ENCODE peak calls at places on chromosomes 16 and 17, in seven cellular contexts. F, O, X, L, C, Y and D are unnamed samples.

GRCh38 chr17:75323043-75323591 is 33.9 kb upstream of the SLC25A19 start:
- DNase-seq in O (peak), F (peak), C (no peak), Y (peak), L (peak), X (peak), D (peak)

GRCh38 chr17:16255481-16255901 is 38.5 kb downstream of the PIGL start:
- DNase-seq in L (no peak), C (no peak), Y (peak), O (no peak), X (no peak), F (no peak), D (no peak)

GRCh38 chr17:81652901-81653771 is 3.2 kb downstream of the PDE6G start:
- DNase-seq in C (peak), Y (no peak), L (no peak), O (no peak), F (no peak), X (no peak), D (no peak)

GRCh38 chr16:84519855-84520254 is 15.4 kb upstream of the MEAK7 start:
- DNase-seq in C (no peak), L (no peak), O (no peak), Y (no peak), X (no peak), F (no peak), D (no peak)

GRCh38 chr17:21132428-21132827 is 5.7 kb downstream of the DHRS7B start:
- DNase-seq in L (no peak), Y (no peak), X (no peak), F (no peak), O (no peak), C (no peak), D (no peak)

GRCh38 chr16:57092786-57093301 is 461 bp downstream of the CPNE2 start:
- DNase-seq in C (peak), X (no peak), Y (peak), F (no peak), L (no peak), O (peak), D (no peak)

GRCh38 chr16:71929048-71929447 is 33.7 kb downstream of the IST1 start:
- DNase-seq in C (no peak), Y (no peak), O (no peak), X (peak), L (no peak), F (no peak), D (peak)

GRCh38 chr17:299546-299945 is 53.1 kb downstream of the RPH3AL start:
- DNase-seq in Y (peak), C (no peak), O (no peak), F (no peak), X (no peak), L (no peak), D (no peak)

GRCh38 chr17:6492892-6493674 is 48.8 kb downstream of the PIMREG start:
- DNase-seq in Y (peak), O (no peak), F (peak), C (no peak), L (no peak), X (no peak), D (no peak)

GRCh38 chr17:17921192-17922082 is 50.8 kb downstream of the TOM1L2 start:
- DNase-seq in C (no peak), L (no peak), O (no peak), F (peak), Y (no peak), X (no peak), D (peak)

GRCh38 chr17:28384281-28385036 is 13.0 kb downstream of the SARM1 start:
- DNase-seq in X (no peak), Y (no peak), L (peak), O (peak), F (no peak), C (peak), D (no peak)

GRCh38 chr17:9307313-9307998 is 268.2 kb downstream of the STX8 start:
- DNase-seq in C (no peak), O (no peak), Y (no peak), L (no peak), X (no peak), F (no peak), D (no peak)

GRCh38 chr16:73011926-73012325 is 36.0 kb downstream of the ZFHX3 start:
- DNase-seq in Y (peak), X (no peak), F (no peak), L (no peak), O (no peak), C (no peak), D (no peak)

GRCh38 chr16:61792194-61792904 is 243.9 kb downstream of the CDH8 start:
- DNase-seq in C (no peak), O (no peak), L (no peak), X (no peak), F (no peak), Y (no peak), D (no peak)

GRCh38 chr17:78824240-78824639 is 16.4 kb downstream of the USP36 start:
- DNase-seq in F (no peak), Y (peak), C (no peak), X (no peak), L (no peak), O (no peak), D (no peak)

GRCh38 chr17:4665027-4665426 is 23.5 kb upstream of the ALOX15 start:
- DNase-seq in Y (no peak), O (no peak), F (no peak), C (no peak), X (no peak), L (no peak), D (no peak)

GRCh38 chr17:70022175-70022574 is 52.9 kb upstream of the KCNJ16 start:
- DNase-seq in L (no peak), X (no peak), Y (no peak), F (no peak), C (no peak), O (no peak), D (no peak)

GRCh38 chr16:79826732-79827514 is 226.4 kb upstream of the MAF start:
- DNase-seq in L (no peak), F (no peak), C (no peak), O (no peak), X (no peak), Y (no peak), D (no peak)

GRCh38 chr16:53549970-53550406 is 47.0 kb upstream of the AKTIP start:
- DNase-seq in X (peak), C (peak), Y (peak), L (peak), F (peak), O (peak), D (peak)

GRCh38 chr17:45790296-45790922 is 6.3 kb downstream of the CRHR1 start:
- DNase-seq in X (no peak), F (no peak), L (no peak), O (no peak), C (no peak), Y (no peak), D (no peak)